ENCODE peak calls at places on chromosome 15, in nine cellular contexts. D is GM03348; H is LNCaP clone FGC; F is M059J; N is GDM1; B is stimulated activated CD4-positive, alpha-beta T cell treated with anti-CD3 and anti-CD28 coated beads, Interleukin-1b, Interleukin-23, amount 100 ng/mL, for 1 hour; Q is fibroblast of lung; W is GM19239; T is NCI-H1105. C is an unnamed sample.

GRCh38 chr15:67138946-67139855 is 73.8 kb downstream of the SMAD3 start:
- DNase-seq in D (no peak), H (no peak), F (no peak), N (no peak), B (no peak), Q (no peak), W (no peak), T (no peak), C (no peak)

GRCh38 chr15:99211926-99212325 is 37.5 kb downstream of the TTC23 start:
- DNase-seq in D (no peak), H (no peak), F (peak), N (no peak), B (no peak), Q (peak), W (no peak), T (no peak), C (no peak)

GRCh38 chr15:65377105-65377975 is 462 bp downstream of the IGDCC3 start:
- DNase-seq in D (peak), H (no peak), F (peak), N (no peak), B (no peak), Q (peak), W (no peak), T (peak), C (peak)

GRCh38 chr15:31364301-31365031 is 37.8 kb downstream of the KLF13 start:
- DNase-seq in D (no peak), H (no peak), F (peak), N (no peak), B (no peak), Q (no peak), W (no peak), T (no peak), C (no peak)

GRCh38 chr15:96330064-96330449 is 443 bp upstream of the NR2F2 start:
- DNase-seq in D (no peak), H (no peak), F (peak), N (no peak), B (no peak), Q (peak), W (no peak), T (no peak), C (no peak)

GRCh38 chr15:63367390-63367789 is 14.3 kb downstream of the CA12 start:
- DNase-seq in D (no peak), H (peak), F (peak), N (no peak), B (no peak), Q (no peak), W (no peak), T (no peak), C (no peak)

GRCh38 chr15:69820819-69821218 is 276.9 kb downstream of the TLE3 start:
- DNase-seq in D (no peak), H (no peak), F (no peak), N (no peak), B (no peak), Q (peak), W (no peak), T (no peak), C (no peak)

GRCh38 chr15:101131489-101132389 is 120.1 kb downstream of the CHSY1 start:
- DNase-seq in D (no peak), H (peak), F (no peak), N (no peak), B (no peak), Q (no peak), W (no peak), T (no peak), C (no peak)

GRCh38 chr15:60745469-60745971 is 266.6 kb upstream of the ICE2 start:
- DNase-seq in D (peak), H (no peak), F (no peak), N (no peak), B (no peak), Q (peak), W (no peak), T (no peak), C (no peak)

GRCh38 chr15:75186044-75186443 is 15.6 kb upstream of the C15orf39 start:
- DNase-seq in D (no peak), H (no peak), F (no peak), N (no peak), B (no peak), Q (no peak), W (no peak), T (no peak), C (no peak)

GRCh38 chr15:59360896-59361295 is 11.8 kb downstream of the MYO1E start:
- DNase-seq in D (no peak), H (no peak), F (peak), N (no peak), B (no peak), Q (peak), W (no peak), T (no peak), C (no peak)

GRCh38 chr15:69008056-69008455 is 6.4 kb upstream of the NOX5 start:
- DNase-seq in D (no peak), H (no peak), F (no peak), N (no peak), B (no peak), Q (no peak), W (no peak), T (no peak), C (no peak)

GRCh38 chr15:42155546-42156265 is 730 bp downstream of the PLA2G4F start:
- DNase-seq in D (no peak), H (peak), F (no peak), N (no peak), B (no peak), Q (no peak), W (no peak), T (no peak), C (no peak)

GRCh38 chr15:27353837-27354236 is 382.9 kb downstream of the GABRG3 start:
- DNase-seq in D (no peak), H (no peak), F (no peak), N (no peak), B (no peak), Q (peak), W (no peak), T (no peak), C (no peak)

GRCh38 chr15:90037961-90038633 is 37.0 kb downstream of the ZNF710 start:
- DNase-seq in D (no peak), H (no peak), F (peak), N (peak), B (no peak), Q (peak), W (peak), T (no peak), C (no peak)

GRCh38 chr15:62071711-62072308 is 5.0 kb downstream of the C2CD4A start:
- DNase-seq in D (peak), H (no peak), F (peak), N (no peak), B (no peak), Q (peak), W (peak), T (peak), C (peak)

GRCh38 chr15:58307313-58307961 is 124.4 kb upstream of the LIPC start:
- DNase-seq in D (peak), H (no peak), F (peak), N (no peak), B (no peak), Q (peak), W (no peak), T (peak), C (peak)

GRCh38 chr15:84937144-84937543 is 44.5 kb upstream of the PDE8A start:
- DNase-seq in D (no peak), H (no peak), F (no peak), N (no peak), B (no peak), Q (no peak), W (no peak), T (no peak), C (no peak)

C was measured in NCI-H748 treated with DMSO at 0.1 percent for 48 hours.